ENCODE peak calls at places on chromosomes 4 and X, in four cellular contexts. One of them, this sample, is unnamed. For H3K36me3, the result is how much of the 10 kb centered on the place peaks cover.

GRCh38 chr4:7365472-7366179 is 69.1 kb downstream of the PSAPL1 start:
- DNase-seq in GM12878: no peak
- DNase-seq in K562: no peak
- DNase-seq in HepG2: no peak
- DNase-seq in this sample: peak

GRCh38 chrX:10016516-10017132 is 49.5 kb downstream of the CLDN34 start:
- DNase-seq in GM12878: no peak
- DNase-seq in K562: no peak
- DNase-seq in HepG2: no peak
- DNase-seq in this sample: no peak

GRCh38 chrX:134246282-134246681 is 9.3 kb downstream of the CCDC160 start:
- DNase-seq in GM12878: no peak
- DNase-seq in K562: no peak
- DNase-seq in HepG2: no peak
- DNase-seq in this sample: no peak

GRCh38 chr4:108571027-108571569 is 49.3 kb upstream of the RPL34 start:
- DNase-seq in GM12878: no peak
- DNase-seq in K562: no peak
- DNase-seq in HepG2: no peak
- DNase-seq in this sample: no peak

GRCh38 chrX:119640621-119641020 is 34.4 kb upstream of the NKRF start:
- DNase-seq in GM12878: no peak
- DNase-seq in K562: no peak
- DNase-seq in HepG2: no peak
- DNase-seq in this sample: no peak

GRCh38 chr4:125985856-125986255 is 671.1 kb downstream of the FAT4 start:
- DNase-seq in GM12878: peak
- DNase-seq in K562: no peak
- DNase-seq in HepG2: no peak
- DNase-seq in this sample: no peak

GRCh38 chrX:10172867-10173266 is 16.1 kb downstream of the CLCN4 start:
- DNase-seq in GM12878: no peak
- DNase-seq in K562: no peak
- DNase-seq in HepG2: no peak
- DNase-seq in this sample: no peak

GRCh38 chr4:185640809-185641675 is 105.7 kb upstream of the PDLIM3 start:
- DNase-seq in GM12878: peak
- DNase-seq in K562: peak
- DNase-seq in HepG2: peak
- DNase-seq in this sample: peak

GRCh38 chrX:34656467-34656841 is 631 bp downstream of the TMEM47 start:
- DNase-seq in GM12878: no peak
- DNase-seq in K562: no peak
- DNase-seq in HepG2: no peak
- DNase-seq in this sample: no peak

GRCh38 chr4:85952518-85952917 is 407.3 kb downstream of the MAPK10 start:
- DNase-seq in GM12878: no peak
- DNase-seq in K562: no peak
- DNase-seq in HepG2: no peak
- DNase-seq in this sample: no peak

GRCh38 chr4:125688841-125689240 is 374.1 kb downstream of the FAT4 start:
- DNase-seq in GM12878: no peak
- DNase-seq in K562: no peak
- DNase-seq in HepG2: no peak
- DNase-seq in this sample: no peak

GRCh38 chrX:25968920-25969319 is 169.2 kb upstream of the MAGEB18 start:
- DNase-seq in GM12878: no peak
- DNase-seq in K562: peak
- DNase-seq in HepG2: peak
- DNase-seq in this sample: peak

GRCh38 chr4:15202481-15202880 is 200.2 kb downstream of the CPEB2 start:
- DNase-seq in GM12878: no peak
- DNase-seq in K562: no peak
- DNase-seq in HepG2: no peak
- DNase-seq in this sample: no peak

GRCh38 chrX:107673933-107674479 is 45.7 kb downstream of the PRPS1 start:
- DNase-seq in GM12878: peak
- DNase-seq in K562: peak
- DNase-seq in HepG2: no peak
- DNase-seq in this sample: no peak

GRCh38 chr4:153110739-153111138 is 93.5 kb upstream of the TRIM2 start:
- DNase-seq in GM12878: no peak
- DNase-seq in K562: no peak
- DNase-seq in HepG2: no peak
- DNase-seq in this sample: no peak

GRCh38 chrX:127011629-127012028 is 192.1 kb downstream of the PRR32 start:
- DNase-seq in GM12878: no peak
- DNase-seq in K562: no peak
- DNase-seq in HepG2: no peak
- DNase-seq in this sample: no peak

GRCh38 chrX:25070038-25070437 is 54.3 kb upstream of the ARX start:
- DNase-seq in GM12878: no peak
- DNase-seq in K562: no peak
- DNase-seq in HepG2: no peak
- DNase-seq in this sample: no peak

GRCh38 chrX:45952030-45952429 is 593.2 kb downstream of the ZNF674 start:
- DNase-seq in GM12878: no peak
- DNase-seq in K562: no peak
- DNase-seq in HepG2: no peak
- DNase-seq in this sample: no peak

GRCh38 chrX:65196758-65197371 is 220.6 kb upstream of the ZC4H2 start:
- DNase-seq in GM12878: no peak
- DNase-seq in K562: no peak
- DNase-seq in HepG2: peak
- DNase-seq in this sample: no peak

GRCh38 chrX:2614911-2615310 is 76.2 kb upstream of the CD99 start:
- DNase-seq in GM12878: no peak
- DNase-seq in K562: no peak
- DNase-seq in HepG2: no peak
- DNase-seq in this sample: no peak

GRCh38 chrX:10579018-10579752 is 41.2 kb downstream of the MID1 start:
- DNase-seq in GM12878: no peak
- DNase-seq in K562: no peak
- DNase-seq in HepG2: peak
- DNase-seq in this sample: no peak

GRCh38 chrX:69123481-69123880 is 41.8 kb downstream of the PJA1 start:
- DNase-seq in GM12878: no peak
- DNase-seq in K562: no peak
- DNase-seq in HepG2: no peak
- DNase-seq in this sample: no peak

GRCh38 chrX:40077906-40078305 is 19.9 kb downstream of the BCOR start:
- DNase-seq in GM12878: no peak
- DNase-seq in K562: no peak
- DNase-seq in HepG2: no peak
- DNase-seq in this sample: no peak

GRCh38 chr4:67500373-67500772 is 44.9 kb downstream of the CENPC start:
- DNase-seq in GM12878: no peak
- DNase-seq in K562: no peak
- DNase-seq in HepG2: no peak
- DNase-seq in this sample: no peak
- H3K36me3 ChIP-seq in GM12878: under half
- H3K36me3 ChIP-seq in K562: half or more
- H3K36me3 ChIP-seq in HepG2: under half
- H3K36me3 ChIP-seq in this sample: under half

GRCh38 chr4:172818901-172819300 is 349.7 kb upstream of the GALNT7 start:
- DNase-seq in GM12878: no peak
- DNase-seq in K562: no peak
- DNase-seq in HepG2: no peak
- DNase-seq in this sample: no peak

GRCh38 chr4:172813359-172813923 is 355.2 kb upstream of the GALNT7 start:
- DNase-seq in GM12878: peak
- DNase-seq in K562: no peak
- DNase-seq in HepG2: no peak
- DNase-seq in this sample: no peak

GRCh38 chr4:172822322-172822721 is 346.3 kb upstream of the GALNT7 start:
- DNase-seq in GM12878: no peak
- DNase-seq in K562: no peak
- DNase-seq in HepG2: no peak
- DNase-seq in this sample: no peak

GRCh38 chr4:172815499-172816175 is 353.0 kb upstream of the GALNT7 start:
- DNase-seq in GM12878: no peak
- DNase-seq in K562: no peak
- DNase-seq in HepG2: no peak
- DNase-seq in this sample: no peak

GRCh38 chr4:172819353-172819752 is 349.3 kb upstream of the GALNT7 start:
- DNase-seq in GM12878: no peak
- DNase-seq in K562: no peak
- DNase-seq in HepG2: no peak
- DNase-seq in this sample: no peak
- TF ChIP-seq NFIC in GM12878: no peak
- TF ChIP-seq NFIC in K562: no peak
- TF ChIP-seq NFIC in HepG2: no peak
- TF ChIP-seq NFIC in this sample: no peak

DNA sequence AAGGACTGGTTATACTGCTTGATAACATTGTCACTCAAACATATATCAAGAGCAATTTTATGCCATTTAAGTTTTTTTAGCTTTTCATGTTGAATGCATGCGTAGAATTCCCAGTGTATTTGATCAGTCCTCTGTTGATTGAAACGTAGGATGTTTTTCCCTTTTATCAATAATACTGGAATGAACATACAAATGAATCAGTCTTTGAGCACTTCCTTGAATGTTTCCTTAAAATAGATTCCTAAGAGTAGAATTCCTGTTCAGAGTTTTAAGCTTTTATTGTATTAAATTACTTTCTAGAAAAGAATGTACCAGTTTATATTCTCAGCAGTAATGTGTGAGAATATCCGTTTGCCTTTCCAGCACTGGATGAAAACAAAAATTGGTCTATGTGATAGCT is 37.8 kb downstream of the ADD1 start:
- DNase-seq in GM12878: no peak
- DNase-seq in K562: no peak
- DNase-seq in HepG2: no peak
- DNase-seq in this sample: no peak
- H3K36me3 ChIP-seq in GM12878: under half
- H3K36me3 ChIP-seq in K562: half or more
- H3K36me3 ChIP-seq in HepG2: half or more
- H3K36me3 ChIP-seq in this sample: under half

GRCh38 chr4:188778880-188779279 is 639.6 kb downstream of the TRIML1 start:
- DNase-seq in GM12878: no peak
- DNase-seq in K562: no peak
- DNase-seq in HepG2: no peak
- DNase-seq in this sample: no peak

GRCh38 chr4:188781655-188782054 is 642.4 kb downstream of the TRIML1 start:
- DNase-seq in GM12878: no peak
- DNase-seq in K562: no peak
- DNase-seq in HepG2: peak
- DNase-seq in this sample: peak

GRCh38 chr4:188780686-188781085 is 641.4 kb downstream of the TRIML1 start:
- DNase-seq in GM12878: no peak
- DNase-seq in K562: no peak
- DNase-seq in HepG2: no peak
- DNase-seq in this sample: no peak

GRCh38 chr4:188780028-188780427 is 640.8 kb downstream of the TRIML1 start:
- DNase-seq in GM12878: no peak
- DNase-seq in K562: no peak
- DNase-seq in HepG2: no peak
- DNase-seq in this sample: no peak

DNA sequence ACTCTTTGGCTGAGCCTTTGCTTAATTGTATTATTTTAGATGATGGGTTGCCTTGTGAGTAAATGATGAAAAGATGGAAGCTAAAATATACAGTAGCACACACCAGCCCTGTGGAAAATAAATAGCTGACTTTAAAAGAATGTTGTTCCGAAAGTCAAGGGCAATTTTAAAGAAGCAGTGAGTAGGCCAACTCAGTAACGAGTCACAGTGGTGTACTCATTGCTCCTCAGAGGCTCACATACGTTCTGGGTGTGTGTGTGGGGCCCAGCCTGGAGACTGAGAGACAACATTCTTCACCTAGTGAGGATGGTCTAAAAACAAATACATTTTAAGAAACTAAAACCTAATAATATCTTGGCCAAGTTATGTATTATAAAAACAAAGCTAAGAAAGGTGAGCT is 640.3 kb downstream of the TRIML1 start:
- DNase-seq in GM12878: no peak
- DNase-seq in K562: no peak
- DNase-seq in HepG2: no peak
- DNase-seq in this sample: no peak
- TF ChIP-seq NFIC in GM12878: no peak
- TF ChIP-seq NFIC in K562: no peak
- TF ChIP-seq NFIC in HepG2: no peak
- TF ChIP-seq NFIC in this sample: no peak

GRCh38 chrX:154358011-154358410 is 16.4 kb downstream of the FLNA start:
- DNase-seq in GM12878: no peak
- DNase-seq in K562: no peak
- DNase-seq in HepG2: no peak
- DNase-seq in this sample: no peak

GRCh38 chrX:154356596-154356995 is 17.8 kb downstream of the FLNA start:
- DNase-seq in GM12878: no peak
- DNase-seq in K562: no peak
- DNase-seq in HepG2: no peak
- DNase-seq in this sample: no peak

GRCh38 chrX:154355776-154356140 is 18.7 kb downstream of the FLNA start:
- DNase-seq in GM12878: no peak
- DNase-seq in K562: no peak
- DNase-seq in HepG2: no peak
- DNase-seq in this sample: no peak

GRCh38 chrX:154358829-154359228 is 15.6 kb downstream of the FLNA start:
- DNase-seq in GM12878: no peak
- DNase-seq in K562: no peak
- DNase-seq in HepG2: no peak
- DNase-seq in this sample: no peak

GRCh38 chrX:154357205-154357604 is 17.2 kb downstream of the FLNA start:
- DNase-seq in GM12878: no peak
- DNase-seq in K562: no peak
- DNase-seq in HepG2: no peak
- DNase-seq in this sample: no peak
- H3K36me3 ChIP-seq in GM12878: under half
- H3K36me3 ChIP-seq in K562: half or more
- H3K36me3 ChIP-seq in HepG2: under half
- H3K36me3 ChIP-seq in this sample: under half

GRCh38 chr4:173318648-173319211 is 15.4 kb downstream of the HMGB2 start:
- DNase-seq in GM12878: no peak
- DNase-seq in K562: no peak
- DNase-seq in HepG2: peak
- DNase-seq in this sample: peak
- TF ChIP-seq NFIC in GM12878: peak
- TF ChIP-seq NFIC in K562: no peak
- TF ChIP-seq NFIC in HepG2: no peak
- TF ChIP-seq NFIC in this sample: no peak

GRCh38 chr4:139537292-139537691 is 18.7 kb downstream of the SETD7 start:
- DNase-seq in GM12878: no peak
- DNase-seq in K562: no peak
- DNase-seq in HepG2: no peak
- DNase-seq in this sample: no peak
- H3K36me3 ChIP-seq in GM12878: under half
- H3K36me3 ChIP-seq in K562: under half
- H3K36me3 ChIP-seq in HepG2: under half
- H3K36me3 ChIP-seq in this sample: under half

GRCh38 chr4:33226133-33226532 is 2506.0 kb downstream of the PCDH7 start:
- DNase-seq in GM12878: peak
- DNase-seq in K562: no peak
- DNase-seq in HepG2: no peak
- DNase-seq in this sample: no peak

GRCh38 chr4:33226783-33227182 is 2506.6 kb downstream of the PCDH7 start:
- DNase-seq in GM12878: no peak
- DNase-seq in K562: no peak
- DNase-seq in HepG2: no peak
- DNase-seq in this sample: no peak
- TF ChIP-seq NFIC in GM12878: no peak
- TF ChIP-seq NFIC in K562: no peak
- TF ChIP-seq NFIC in HepG2: no peak
- TF ChIP-seq NFIC in this sample: no peak